ENCODE peak calls at places on chromosome 5, in six cellular contexts. U is esophagus squamous epithelium, L is body of pancreas, Z is aorta, K is MM.1S, J is endodermal cell. I is an unnamed sample. For H3K9me3, the result is how much of the 10 kb centered on the place peaks cover.

GRCh38 chr5:177300236-177300880 is 3.2 kb downstream of the RAB24 start:
- DNase-seq in J (peak), Z (peak), K (peak), L (peak), U (no peak), I (no peak)

GRCh38 chr5:68214472-68215207 is 916 bp upstream of the PIK3R1 start:
- DNase-seq in J (no peak), K (peak), Z (no peak), L (peak), U (no peak), I (no peak)

GRCh38 chr5:16866795-16867584 is 69.1 kb downstream of the MYO10 start:
- DNase-seq in K (no peak), Z (peak), L (peak), U (no peak), J (peak), I (no peak)

GRCh38 chr5:153672347-153673090 is 182.0 kb downstream of the GRIA1 start:
- DNase-seq in J (no peak), L (no peak), Z (no peak), K (no peak), U (no peak), I (no peak)

GRCh38 chr5:75331095-75332090 is 5.6 kb upstream of the HMGCR start:
- DNase-seq in K (no peak), U (no peak), J (no peak), L (no peak), Z (no peak), I (no peak)

GRCh38 chr5:72523960-72524582 is 16.9 kb upstream of the ZNF366 start:
- DNase-seq in K (peak), U (no peak), L (peak), Z (no peak), J (no peak), I (no peak)

GRCh38 chr5:64827703-64828102 is 59.0 kb downstream of the CWC27 start:
- DNase-seq in U (no peak), K (no peak), Z (no peak), L (no peak), J (no peak), I (no peak)

GRCh38 chr5:113162208-113162607 is 185.6 kb downstream of the DCP2 start:
- DNase-seq in K (no peak), U (no peak), L (no peak), J (no peak), Z (no peak), I (no peak)

GRCh38 chr5:155050384-155051019 is 36.9 kb downstream of the KIF4B start:
- DNase-seq in K (no peak), Z (no peak), U (no peak), L (no peak), J (no peak), I (no peak)

GRCh38 chr5:141940695-141941271 is 17.1 kb downstream of the DELE1 start:
- DNase-seq in K (peak), J (no peak), U (no peak), L (no peak), Z (no peak), I (no peak)

GRCh38 chr5:116574682-116575634 is at the start of gene SEMA6A:
- DNase-seq in Z (peak), L (peak), K (peak), J (peak), U (peak), I (peak)

GRCh38 chr5:171223927-171224326 is 85.1 kb upstream of the TLX3 start:
- DNase-seq in K (no peak), L (no peak), J (no peak), Z (no peak), U (no peak), I (no peak)

GRCh38 chr5:173663810-173664526 is 47.5 kb upstream of the BOD1 start:
- DNase-seq in Z (no peak), U (no peak), L (peak), K (no peak), J (peak), I (no peak)

GRCh38 chr5:73106335-73106734 is 14.0 kb upstream of the TMEM171 start:
- DNase-seq in Z (no peak), L (no peak), J (no peak), K (peak), U (no peak), I (no peak)

GRCh38 chr5:112125910-112126309 is 293.2 kb downstream of the EPB41L4A start:
- DNase-seq in K (no peak), J (no peak), L (no peak), U (no peak), Z (no peak), I (no peak)

GRCh38 chr5:148011407-148012124 is 52.2 kb upstream of the SPINK5 start:
- DNase-seq in K (no peak), L (no peak), U (no peak), Z (no peak), J (no peak), I (peak)

GRCh38 chr5:62296998-62297397 is 9.0 kb upstream of the KIF2A start:
- DNase-seq in L (no peak), K (no peak), J (no peak), Z (no peak), U (no peak), I (no peak)

GRCh38 chr5:181261320-181262085 is 560 bp upstream of the TRIM52 start:
- DNase-seq in U (no peak), Z (peak), J (peak), L (peak), K (peak), I (peak)

GRCh38 chr5:115372121-115372520 is 75.7 kb upstream of the CCDC112 start:
- DNase-seq in U (no peak), Z (no peak), J (no peak), L (no peak), K (no peak), I (no peak)

GRCh38 chr5:75044406-75044805 is 8.0 kb downstream of the GCNT4 start:
- DNase-seq in K (no peak), L (no peak), Z (no peak), J (no peak), U (no peak), I (no peak)

GRCh38 chr5:149633671-149634350 is 52.5 kb downstream of the ARHGEF37 start:
- DNase-seq in L (no peak), J (no peak), K (no peak), U (no peak), Z (no peak), I (no peak)

GRCh38 chr5:52838306-52839015 is 50.7 kb downstream of the ITGA1 start:
- DNase-seq in Z (peak), U (no peak), K (no peak), J (no peak), L (no peak), I (no peak)

GRCh38 chr5:54707841-54708240 is 190.3 kb downstream of the SNX18 start:
- DNase-seq in L (no peak), J (no peak), U (no peak), K (no peak), Z (no peak), I (no peak)

GRCh38 chr5:138974227-138975063 is 99.3 kb upstream of the LRRTM2 start:
- DNase-seq in K (no peak), Z (no peak), U (no peak), L (peak), J (peak), I (no peak)

GRCh38 chr5:133843911-133844310 is 124.5 kb downstream of the C5orf15 start:
- DNase-seq in L (no peak), Z (no peak), J (no peak), K (no peak), U (no peak), I (no peak)

GRCh38 chr5:135493406-135494180 is 41.4 kb upstream of the TIFAB start:
- DNase-seq in J (no peak), U (no peak), Z (no peak), L (no peak), K (no peak), I (peak)

GRCh38 chr5:7271728-7272127 is 124.2 kb upstream of the ADCY2 start:
- DNase-seq in Z (no peak), J (no peak), K (no peak), L (no peak), U (no peak), I (no peak)

GRCh38 chr5:177086918-177087706 is 397 bp downstream of the FGFR4 start:
- DNase-seq in U (no peak), K (peak), Z (no peak), J (peak), L (peak), I (no peak)

GRCh38 chr5:28254846-28255245 is 1216.5 kb upstream of the CDH9 start:
- DNase-seq in Z (no peak), L (no peak), J (no peak), U (no peak), K (no peak), I (no peak)

GRCh38 chr5:158456241-158456640 is 597.3 kb upstream of the CLINT1 start:
- DNase-seq in Z (no peak), U (no peak), J (no peak), L (no peak), K (no peak), I (no peak)

GRCh38 chr5:158451983-158452710 is 593.2 kb upstream of the CLINT1 start:
- DNase-seq in J (no peak), U (no peak), Z (no peak), L (no peak), K (no peak), I (no peak)

GRCh38 chr5:158456756-158457155 is 597.8 kb upstream of the CLINT1 start:
- DNase-seq in U (no peak), L (no peak), J (no peak), K (no peak), Z (peak), I (peak)

GRCh38 chr5:158450761-158451160 is 591.8 kb upstream of the CLINT1 start:
- DNase-seq in K (no peak), U (no peak), L (no peak), J (no peak), Z (no peak), I (no peak)

DNA sequence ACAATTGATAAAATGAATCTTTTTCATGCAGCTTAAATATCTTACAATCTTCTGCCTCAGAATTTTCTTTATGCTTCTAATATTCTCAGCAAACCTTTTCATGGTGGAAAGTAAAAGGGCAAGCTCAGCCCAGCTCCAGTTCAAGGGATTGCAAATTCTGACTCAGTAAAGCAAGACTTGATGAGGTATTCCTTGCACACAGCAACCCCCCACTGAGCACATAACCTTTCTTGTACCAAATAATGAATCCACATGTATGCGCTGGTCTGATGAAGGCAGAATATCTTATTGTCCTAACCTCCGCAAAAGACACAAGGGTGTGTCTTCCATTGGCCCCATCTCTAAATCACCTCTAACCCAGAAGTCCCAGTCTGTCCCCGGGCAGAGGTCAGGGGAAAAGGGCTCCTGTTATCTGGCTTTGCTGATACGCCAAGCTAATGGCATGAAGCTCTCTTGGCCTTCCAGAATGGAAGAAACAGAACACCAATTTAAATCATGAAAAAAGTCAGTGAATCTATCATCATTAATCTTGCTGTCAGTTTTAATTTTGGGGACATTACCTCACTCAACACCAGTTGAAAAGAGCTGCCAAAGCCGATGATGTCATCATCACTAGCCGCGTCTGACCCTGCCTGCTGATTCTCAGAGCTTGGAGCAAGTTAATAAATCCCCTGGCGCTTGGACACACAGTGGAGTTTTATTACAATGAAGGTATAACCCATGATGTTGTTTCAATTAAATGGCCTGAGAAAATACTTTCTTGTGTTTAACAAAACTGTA is 592.4 kb upstream of the CLINT1 start:
- DNase-seq in U (no peak), J (no peak), L (peak), Z (peak), K (no peak), I (no peak)
- H3K9me3 ChIP-seq in U (under half), J (under half), L (under half), Z (under half), K (under half), I (under half)

GRCh38 chr5:179224741-179225140 is 120.5 kb downstream of the ADAMTS2 start:
- DNase-seq in J (peak), L (no peak), U (no peak), Z (no peak), K (no peak), I (peak)
- H3K9me3 ChIP-seq in J (under half), L (under half), U (under half), Z (under half), K (under half), I (under half)

GRCh38 chr5:13328316-13328715 is 616.2 kb downstream of the DNAH5 start:
- DNase-seq in L (no peak), K (no peak), Z (no peak), J (no peak), U (no peak), I (no peak)
- H3K9me3 ChIP-seq in L (under half), K (under half), Z (under half), J (under half), U (under half), I (under half)

GRCh38 chr5:32339878-32340277 is 27.1 kb upstream of the MTMR12 start:
- DNase-seq in L (no peak), U (no peak), K (no peak), Z (no peak), J (no peak), I (no peak)
- H3K9me3 ChIP-seq in L (under half), U (under half), K (under half), Z (under half), J (half or more), I (under half)

GRCh38 chr5:166358127-166358840 is 1933.2 kb upstream of the WWC1 start:
- DNase-seq in Z (no peak), K (no peak), U (no peak), L (no peak), J (no peak), I (no peak)
- H3K9me3 ChIP-seq in Z (under half), K (under half), U (under half), L (under half), J (under half), I (under half)

DNA sequence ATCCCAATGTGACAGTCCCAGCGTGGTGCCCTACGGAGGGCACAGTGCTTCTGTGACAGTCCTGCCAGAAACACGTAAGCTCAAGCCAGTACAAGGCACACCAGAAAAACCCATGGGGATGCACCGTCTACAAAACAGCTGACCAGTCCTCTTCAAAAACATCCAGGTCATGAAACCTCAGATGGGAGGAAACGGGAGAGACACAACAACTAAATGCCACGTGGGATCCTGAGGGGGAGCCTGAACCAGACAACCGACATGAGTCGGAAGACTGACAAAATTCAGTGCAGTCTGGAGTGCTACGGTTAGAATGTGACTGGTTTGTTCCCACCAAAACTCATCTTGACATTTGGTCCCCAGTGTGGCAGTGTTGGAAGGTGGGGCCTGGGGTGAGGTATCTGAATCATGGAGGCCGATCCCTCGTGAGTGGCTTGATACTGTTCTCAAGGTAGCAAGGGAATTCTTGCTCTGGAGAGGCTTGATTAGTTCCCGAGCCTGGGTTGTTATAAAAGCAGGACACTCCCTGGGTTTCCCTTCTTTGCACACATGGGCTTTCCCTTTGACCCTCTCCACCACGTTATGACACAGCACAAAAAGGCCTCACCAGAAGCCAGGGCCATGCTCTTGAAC is 55.4 kb downstream of the ADAMTS2 start:
- DNase-seq in U (no peak), Z (peak), L (no peak), K (no peak), J (no peak), I (peak)
- H3K9me3 ChIP-seq in U (under half), Z (under half), L (under half), K (under half), J (under half), I (under half)